ENCODE peak calls at places on chromosomes 16 and 17, in seven cellular contexts. E, G, V, I, U, N and M are unnamed samples.

GRCh38 chr17:45833826-45834439 is 10.7 kb upstream of the SPPL2C start:
- DNase-seq in E (no peak), G (no peak), V (no peak), I (no peak), U (no peak), N (no peak), M (no peak)

GRCh38 chr16:1099224-1100083 is 3.4 kb upstream of the C1QTNF8 start:
- DNase-seq in E (no peak), G (no peak), V (no peak), I (no peak), U (no peak), N (no peak), M (no peak)

GRCh38 chr17:67602974-67603373 is 114.8 kb upstream of the NOL11 start:
- DNase-seq in E (peak; percentile 36), G (no peak), V (no peak), I (peak; percentile 22), U (peak; percentile 37), N (no peak), M (no peak)

GRCh38 chr17:81512984-81513668 is 527 bp upstream of the ACTG1 start:
- DNase-seq in E (peak; percentile 57), G (no peak), V (no peak), I (peak; percentile 80), U (peak; percentile 74), N (peak; percentile 44), M (peak; percentile 70)

GRCh38 chr16:61887903-61888302 is 148.3 kb downstream of the CDH8 start:
- DNase-seq in E (peak; percentile 43), G (no peak), V (no peak), I (no peak), U (no peak), N (no peak), M (no peak)

GRCh38 chr17:80474933-80475915 is 1.2 kb downstream of the NPTX1 start:
- DNase-seq in E (no peak), G (no peak), V (no peak), I (no peak), U (no peak), N (no peak), M (no peak)

GRCh38 chr16:46620265-46621005 is 744 bp downstream of the SHCBP1 start:
- DNase-seq in E (peak; percentile 27), G (no peak), V (no peak), I (no peak), U (no peak), N (no peak), M (no peak)

GRCh38 chr17:75844530-75845057 is 390 bp upstream of the UNC13D start:
- DNase-seq in E (no peak), G (no peak), V (no peak), I (peak; percentile 85), U (peak; percentile 95), N (no peak), M (peak; percentile 87)

GRCh38 chr16:73047536-73048291 is at the start of gene ZFHX3:
- DNase-seq in E (peak; percentile 74), G (no peak), V (no peak), I (peak; percentile 79), U (peak; percentile 87), N (no peak), M (peak; percentile 70)

GRCh38 chr16:11736903-11737302 is 5.8 kb downstream of the TXNDC11 start:
- DNase-seq in E (no peak), G (no peak), V (no peak), I (peak; percentile 4), U (no peak), N (no peak), M (no peak)

GRCh38 chr17:81898029-81898866 is 3.8 kb upstream of the NPB start:
- DNase-seq in E (peak; percentile 73), G (no peak), V (no peak), I (no peak), U (no peak), N (no peak), M (no peak)

GRCh38 chr17:58320163-58320558 is 8.4 kb downstream of the TSPOAP1 start:
- DNase-seq in E (no peak), G (no peak), V (no peak), I (no peak), U (no peak), N (no peak), M (no peak)

GRCh38 chr17:48951572-48951971 is 6.9 kb upstream of the SNF8 start:
- DNase-seq in E (no peak), G (no peak), V (no peak), I (no peak), U (no peak), N (no peak), M (no peak)

GRCh38 chr17:47276868-47277267 is 23.2 kb downstream of the ITGB3 start:
- DNase-seq in E (peak; percentile 72), G (no peak), V (no peak), I (peak; percentile 58), U (peak; percentile 79), N (no peak), M (peak; percentile 52)

GRCh38 chr17:8142887-8143580 is 9.2 kb downstream of the PER1 start:
- DNase-seq in E (no peak), G (no peak), V (no peak), I (no peak), U (peak; percentile 14), N (no peak), M (no peak)

GRCh38 chr16:53085539-53086450 is 31.0 kb downstream of the CHD9 start:
- DNase-seq in E (peak; percentile 32), G (no peak), V (no peak), I (no peak), U (no peak), N (no peak), M (no peak)

GRCh38 chr17:43169561-43170139 is 1.4 kb upstream of the NBR1 start:
- DNase-seq in E (peak; percentile 12), G (peak; percentile 2), V (no peak), I (peak; percentile 42), U (peak; percentile 57), N (no peak), M (no peak)

GRCh38 chr16:54317306-54317705 is 30.7 kb upstream of the IRX3 start:
- DNase-seq in E (no peak), G (no peak), V (no peak), I (no peak), U (no peak), N (no peak), M (no peak)

GRCh38 chr16:84819644-84820304 is at the start of gene CRISPLD2:
- DNase-seq in E (peak; percentile 98), G (no peak), V (no peak), I (peak; percentile 90), U (peak; percentile 88), N (peak; percentile 83), M (peak; percentile 91)

GRCh38 chr17:57662644-57663308 is 82.3 kb downstream of the CCDC182 start:
- DNase-seq in E (peak; percentile 99), G (peak; percentile 81), V (no peak), I (peak; percentile 87), U (peak; percentile 93), N (no peak), M (peak; percentile 94)

GRCh38 chr17:42155614-42156045 is 841 bp upstream of the RAB5C start:
- DNase-seq in E (no peak), G (no peak), V (no peak), I (no peak), U (no peak), N (no peak), M (no peak)

GRCh38 chr17:82927661-82928601 is 88.1 kb upstream of the ZNF750 start:
- DNase-seq in E (no peak), G (no peak), V (no peak), I (no peak), U (no peak), N (no peak), M (no peak)

GRCh38 chr16:27436065-27436464 is 34.1 kb downstream of the IL21R start:
- DNase-seq in E (no peak), G (no peak), V (peak; percentile 72), I (no peak), U (no peak), N (no peak), M (no peak)

GRCh38 chr16:49061315-49061714 is 220.3 kb downstream of the CBLN1 start:
- DNase-seq in E (no peak), G (no peak), V (no peak), I (no peak), U (no peak), N (no peak), M (no peak)

GRCh38 chr16:2015117-2015946 is 4.3 kb upstream of the NPW start:
- DNase-seq in E (no peak), G (no peak), V (no peak), I (peak; percentile 79), U (no peak), N (no peak), M (no peak)

GRCh38 chr17:67625971-67626370 is 91.8 kb upstream of the NOL11 start:
- DNase-seq in E (no peak), G (no peak), V (no peak), I (no peak), U (no peak), N (no peak), M (no peak)